ENCODE peak calls at places on chromosomes 4 and X, in nine cellular contexts. V is DMS153; U is NCI-H1105 treated with DMSO at 0.1 percent for 48 hours; A is activated T-helper 1 cell treated with Interleukin-2 at 50 U/mL for 16 hours; N is GM23248; E is activated CD4-positive, alpha-beta T cell treated with anti-CD3 and anti-CD28 coated beads, Interleukin-2, amount 10 ng/mL, durations not matched to agents 7 days and 5 days; Y is SJCRH30; B is neural crest cell; Z is HCT116. P is an unnamed sample.

GRCh38 chrX:72685810-72686465 is 28.2 kb downstream of the PHKA1 start:
- DNase-seq in V (peak; percentile 66), U (peak; percentile 41), A (no peak), N (peak; percentile 62), E (no peak), Y (no peak), B (no peak), Z (peak; percentile 81), P (no peak)

GRCh38 chr4:96598465-96598864 is 758.6 kb downstream of the PDHA2 start:
- DNase-seq in V (no peak), U (no peak), A (no peak), N (no peak), E (no peak), Y (no peak), B (no peak), Z (no peak), P (no peak)

GRCh38 chr4:185771696-185772390 is 40.2 kb downstream of the SORBS2 start:
- DNase-seq in V (no peak), U (no peak), A (no peak), N (peak; percentile 45), E (no peak), Y (no peak), B (no peak), Z (no peak), P (peak; percentile 54)

GRCh38 chr4:158164849-158165248 is 8.0 kb downstream of the GASK1B start:
- DNase-seq in V (no peak), U (no peak), A (no peak), N (no peak), E (no peak), Y (no peak), B (no peak), Z (no peak), P (peak; percentile 60)

GRCh38 chr4:75189976-75190375 is 257.1 kb downstream of the PARM1 start:
- DNase-seq in V (no peak), U (no peak), A (no peak), N (no peak), E (no peak), Y (no peak), B (no peak), Z (no peak), P (no peak)

GRCh38 chr4:13721894-13722293 is 94.4 kb upstream of the BOD1L1 start:
- DNase-seq in V (no peak), U (no peak), A (no peak), N (no peak), E (no peak), Y (no peak), B (no peak), Z (no peak), P (no peak)

GRCh38 chr4:33477715-33478114 is 2757.5 kb downstream of the PCDH7 start:
- DNase-seq in V (no peak), U (no peak), A (no peak), N (no peak), E (no peak), Y (no peak), B (no peak), Z (no peak), P (no peak)

GRCh38 chrX:106039920-106040319 is 1.4 kb upstream of the SERPINA7 start:
- DNase-seq in V (no peak), U (peak; percentile 2), A (no peak), N (no peak), E (no peak), Y (no peak), B (no peak), Z (peak; percentile 8), P (no peak)

GRCh38 chr4:79827283-79827682 is 245.7 kb downstream of the ANTXR2 start:
- DNase-seq in V (no peak), U (no peak), A (no peak), N (no peak), E (no peak), Y (no peak), B (no peak), Z (no peak), P (no peak)

GRCh38 chr4:168632246-168632832 is 135.5 kb downstream of the PALLD start:
- DNase-seq in V (no peak), U (no peak), A (no peak), N (peak; percentile 35), E (no peak), Y (no peak), B (no peak), Z (no peak), P (peak; percentile 50)

GRCh38 chr4:101451086-101451485 is 103.8 kb upstream of the PPP3CA start:
- DNase-seq in V (no peak), U (no peak), A (no peak), N (peak; percentile 8), E (no peak), Y (no peak), B (no peak), Z (no peak), P (no peak)